ENCODE peak calls at places on chromosome 10, in five cellular contexts. E is BJ, R is GM10248, C is fibroblast of pulmonary artery, K is choroid plexus epithelial cell. V is an unnamed sample.

GRCh38 chr10:12448340-12448728 is 99.0 kb downstream of the CAMK1D start:
- DNase-seq in E (no peak), R (no peak), C (no peak), K (no peak), V (no peak)

GRCh38 chr10:34121974-34122282 is 693.2 kb downstream of the PARD3 start:
- DNase-seq in E (no peak), R (no peak), C (peak), K (peak), V (no peak)

GRCh38 chr10:117663750-117664149 is 121.2 kb downstream of the EMX2 start:
- DNase-seq in E (peak), R (peak), C (peak), K (peak), V (no peak)

GRCh38 chr10:132544744-132545658 is 7.4 kb downstream of the INPP5A start:
- DNase-seq in E (no peak), R (peak), C (no peak), K (peak), V (no peak)

GRCh38 chr10:86264481-86265231 is 101.9 kb downstream of the GRID1 start:
- DNase-seq in E (no peak), R (no peak), C (no peak), K (no peak), V (no peak)

GRCh38 chr10:20596065-20596760 is 300.9 kb downstream of the NEBL start:
- DNase-seq in E (no peak), R (no peak), C (peak), K (peak), V (no peak)

GRCh38 chr10:79340646-79341244 is 6.5 kb upstream of the PPIF start:
- DNase-seq in E (no peak), R (no peak), C (no peak), K (peak), V (no peak)

GRCh38 chr10:546451-546850 is 143.0 kb downstream of the DIP2C start:
- DNase-seq in E (no peak), R (no peak), C (no peak), K (no peak), V (no peak)

GRCh38 chr10:18279202-18279601 is 139.0 kb downstream of the CACNB2 start:
- DNase-seq in E (no peak), R (no peak), C (peak), K (no peak), V (no peak)

GRCh38 chr10:329361-330099 is 194.3 kb downstream of the ZMYND11 start:
- DNase-seq in E (peak), R (no peak), C (peak), K (peak), V (peak)

GRCh38 chr10:44786451-44786850 is 124.7 kb upstream of the TMEM72 start:
- DNase-seq in E (peak), R (no peak), C (peak), K (peak), V (no peak)

GRCh38 chr10:106836923-106837322 is 327.6 kb downstream of the SORCS1 start:
- DNase-seq in E (no peak), R (no peak), C (no peak), K (no peak), V (no peak)

GRCh38 chr10:48194830-48195229 is 79.7 kb downstream of the FRMPD2 start:
- DNase-seq in E (no peak), R (no peak), C (no peak), K (no peak), V (no peak)

GRCh38 chr10:3820255-3820654 is 35.2 kb upstream of the KLF6 start:
- DNase-seq in E (no peak), R (no peak), C (peak), K (peak), V (no peak)

GRCh38 chr10:126913316-126913715 is 8.1 kb downstream of the DOCK1 start:
- DNase-seq in E (no peak), R (no peak), C (no peak), K (no peak), V (no peak)

DNA sequence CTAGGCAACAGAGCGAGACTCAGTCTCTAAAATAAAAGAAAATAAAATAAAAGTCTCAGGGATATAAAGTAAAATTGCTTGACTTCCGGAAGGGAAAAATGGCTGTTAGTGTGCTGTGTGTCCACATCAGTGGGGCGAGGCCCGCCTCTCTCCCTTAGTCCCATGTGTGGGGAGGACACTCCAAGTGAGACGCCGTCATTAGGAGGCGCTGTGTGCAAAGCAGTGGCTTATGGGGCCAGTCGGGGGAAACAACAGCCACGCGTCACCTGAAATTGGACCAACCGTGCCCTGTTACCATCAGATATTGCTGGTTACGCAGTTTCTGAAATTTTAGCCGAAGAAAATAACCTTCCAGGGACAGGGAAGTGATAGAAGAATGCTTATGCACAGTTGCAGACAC is 15.8 kb downstream of the SFXN4 start:
- DNase-seq in E (no peak), R (no peak), C (no peak), K (no peak), V (no peak)
- TF ChIP-seq CTCF in E (no peak), R (no peak), C (peak), K (peak), V (no peak)

GRCh38 chr10:118971876-118972275 is 57.6 kb upstream of the NANOS1 start:
- DNase-seq in E (no peak), R (no peak), C (no peak), K (no peak), V (no peak)
- TF ChIP-seq CTCF in E (no peak), R (no peak), C (no peak), K (no peak), V (no peak)

GRCh38 chr10:104641150-104642000 is at the start of gene SORCS3:
- DNase-seq in E (no peak), R (no peak), C (no peak), K (no peak), V (peak)

GRCh38 chr10:104639595-104640338 is 1.3 kb upstream of the SORCS3 start:
- DNase-seq in E (no peak), R (no peak), C (no peak), K (no peak), V (peak)

GRCh38 chr10:104640339-104641149 is 546 bp upstream of the SORCS3 start:
- DNase-seq in E (no peak), R (no peak), C (no peak), K (no peak), V (peak)

GRCh38 chr10:104642001-104642270 is 846 bp downstream of the SORCS3 start:
- DNase-seq in E (no peak), R (no peak), C (no peak), K (no peak), V (no peak)

GRCh38 chr10:104638861-104639594 is 2.1 kb upstream of the SORCS3 start:
- DNase-seq in E (no peak), R (no peak), C (no peak), K (no peak), V (peak)
- TF ChIP-seq CTCF in E (peak), R (no peak), C (no peak), K (no peak), V (peak)

GRCh38 chr10:28891058-28891713 is 213.9 kb downstream of the BAMBI start:
- DNase-seq in E (no peak), R (no peak), C (no peak), K (no peak), V (no peak)
- TF ChIP-seq CTCF in E (no peak), R (no peak), C (no peak), K (no peak), V (no peak)

DNA sequence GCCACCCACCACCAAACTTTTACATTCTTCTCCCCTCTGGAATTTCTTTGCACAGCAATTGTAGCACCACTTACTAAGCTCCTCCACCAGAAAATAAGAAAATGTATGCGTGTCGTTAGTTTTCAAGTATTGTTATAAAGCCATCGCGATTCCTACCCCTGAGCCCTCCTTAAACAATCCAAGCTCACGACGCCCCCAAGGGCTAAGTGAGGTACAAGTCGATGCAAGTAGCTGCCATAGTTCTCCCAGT is 1.3 kb downstream of the FRAT2 start:
- DNase-seq in E (no peak), R (no peak), C (peak), K (peak), V (no peak)
- TF ChIP-seq CTCF in E (peak), R (peak), C (peak), K (peak), V (no peak)